ENCODE peak calls at places on chromosomes 2 and 18, in ten cellular contexts. One of them, this sample, is unnamed. For H3K4me1, the result is how much of the 10 kb centered on the place peaks cover.

GRCh38 chr2:72932045-72932444 is 14.7 kb downstream of the EMX1 start:
- DNase-seq in A549: no peak
- DNase-seq in prostate gland: no peak
- DNase-seq in ovary: peak
- DNase-seq in stomach: no peak
- DNase-seq in breast epithelium: no peak
- DNase-seq in K562: no peak
- DNase-seq in transverse colon: no peak
- DNase-seq in adrenal gland: no peak
- DNase-seq in H1: no peak
- DNase-seq in this sample: no peak

GRCh38 chr2:62197609-62198236 is 1.8 kb downstream of the B3GNT2 start:
- DNase-seq in A549: no peak
- DNase-seq in prostate gland: peak
- DNase-seq in ovary: no peak
- DNase-seq in stomach: peak
- DNase-seq in breast epithelium: no peak
- DNase-seq in K562: peak
- DNase-seq in transverse colon: peak
- DNase-seq in adrenal gland: peak
- DNase-seq in H1: no peak
- DNase-seq in this sample: peak

GRCh38 chr2:162074579-162074922 is 536 bp upstream of the DPP4 start:
- DNase-seq in A549: no peak
- DNase-seq in prostate gland: no peak
- DNase-seq in ovary: no peak
- DNase-seq in stomach: no peak
- DNase-seq in breast epithelium: no peak
- DNase-seq in K562: no peak
- DNase-seq in transverse colon: no peak
- DNase-seq in adrenal gland: no peak
- DNase-seq in H1: no peak
- DNase-seq in this sample: no peak

GRCh38 chr2:227351639-227352038 is 26.6 kb downstream of the MFF start:
- DNase-seq in A549: no peak
- DNase-seq in prostate gland: no peak
- DNase-seq in ovary: no peak
- DNase-seq in stomach: no peak
- DNase-seq in breast epithelium: no peak
- DNase-seq in K562: no peak
- DNase-seq in transverse colon: no peak
- DNase-seq in adrenal gland: no peak
- DNase-seq in H1: no peak
- DNase-seq in this sample: no peak

GRCh38 chr18:49006641-49007136 is 55.9 kb upstream of the SMAD7 start:
- DNase-seq in A549: no peak
- DNase-seq in prostate gland: peak
- DNase-seq in ovary: no peak
- DNase-seq in stomach: no peak
- DNase-seq in breast epithelium: peak
- DNase-seq in K562: no peak
- DNase-seq in transverse colon: no peak
- DNase-seq in adrenal gland: no peak
- DNase-seq in H1: no peak
- DNase-seq in this sample: no peak

GRCh38 chr2:43455735-43456642 is 139.8 kb downstream of the THADA start:
- DNase-seq in A549: peak
- DNase-seq in prostate gland: no peak
- DNase-seq in ovary: no peak
- DNase-seq in stomach: no peak
- DNase-seq in breast epithelium: no peak
- DNase-seq in K562: no peak
- DNase-seq in transverse colon: no peak
- DNase-seq in adrenal gland: no peak
- DNase-seq in H1: no peak
- DNase-seq in this sample: no peak

GRCh38 chr2:100877555-100877954 is 57.6 kb downstream of the NPAS2 start:
- DNase-seq in A549: no peak
- DNase-seq in prostate gland: no peak
- DNase-seq in ovary: no peak
- DNase-seq in stomach: peak
- DNase-seq in breast epithelium: no peak
- DNase-seq in K562: no peak
- DNase-seq in transverse colon: no peak
- DNase-seq in adrenal gland: no peak
- DNase-seq in H1: no peak
- DNase-seq in this sample: no peak

GRCh38 chr2:141555876-141556470 is 574.8 kb downstream of the LRP1B start:
- DNase-seq in A549: no peak
- DNase-seq in prostate gland: no peak
- DNase-seq in ovary: no peak
- DNase-seq in stomach: no peak
- DNase-seq in breast epithelium: no peak
- DNase-seq in K562: no peak
- DNase-seq in transverse colon: no peak
- DNase-seq in adrenal gland: no peak
- DNase-seq in H1: no peak
- DNase-seq in this sample: no peak

GRCh38 chr18:59039449-59039848 is 100.2 kb upstream of the SEC11C start:
- DNase-seq in A549: no peak
- DNase-seq in prostate gland: no peak
- DNase-seq in ovary: no peak
- DNase-seq in stomach: no peak
- DNase-seq in breast epithelium: no peak
- DNase-seq in K562: no peak
- DNase-seq in transverse colon: no peak
- DNase-seq in adrenal gland: no peak
- DNase-seq in H1: no peak
- DNase-seq in this sample: no peak

GRCh38 chr2:30869988-30870387 is 62.7 kb upstream of the CAPN13 start:
- DNase-seq in A549: no peak
- DNase-seq in prostate gland: no peak
- DNase-seq in ovary: no peak
- DNase-seq in stomach: no peak
- DNase-seq in breast epithelium: no peak
- DNase-seq in K562: no peak
- DNase-seq in transverse colon: no peak
- DNase-seq in adrenal gland: no peak
- DNase-seq in H1: no peak
- DNase-seq in this sample: no peak

GRCh38 chr2:121295911-121296650 is 11.1 kb upstream of the TFCP2L1 start:
- DNase-seq in A549: no peak
- DNase-seq in prostate gland: no peak
- DNase-seq in ovary: no peak
- DNase-seq in stomach: no peak
- DNase-seq in breast epithelium: no peak
- DNase-seq in K562: no peak
- DNase-seq in transverse colon: no peak
- DNase-seq in adrenal gland: no peak
- DNase-seq in H1: no peak
- DNase-seq in this sample: no peak

GRCh38 chr2:64204006-64204632 is 59.9 kb upstream of the PELI1 start:
- DNase-seq in A549: no peak
- DNase-seq in prostate gland: no peak
- DNase-seq in ovary: no peak
- DNase-seq in stomach: no peak
- DNase-seq in breast epithelium: no peak
- DNase-seq in K562: no peak
- DNase-seq in transverse colon: peak
- DNase-seq in adrenal gland: no peak
- DNase-seq in H1: no peak
- DNase-seq in this sample: no peak

GRCh38 chr2:143313861-143314260 is 184.6 kb downstream of the ARHGAP15 start:
- DNase-seq in A549: no peak
- DNase-seq in prostate gland: no peak
- DNase-seq in ovary: no peak
- DNase-seq in stomach: no peak
- DNase-seq in breast epithelium: no peak
- DNase-seq in K562: no peak
- DNase-seq in transverse colon: no peak
- DNase-seq in adrenal gland: no peak
- DNase-seq in H1: no peak
- DNase-seq in this sample: no peak

GRCh38 chr18:26190506-26190905 is 35.7 kb upstream of the TAF4B start:
- DNase-seq in A549: no peak
- DNase-seq in prostate gland: no peak
- DNase-seq in ovary: no peak
- DNase-seq in stomach: no peak
- DNase-seq in breast epithelium: no peak
- DNase-seq in K562: no peak
- DNase-seq in transverse colon: peak
- DNase-seq in adrenal gland: no peak
- DNase-seq in H1: no peak
- DNase-seq in this sample: no peak
- H3K4me3 ChIP-seq in A549: no peak
- H3K4me3 ChIP-seq in prostate gland: no peak
- H3K4me3 ChIP-seq in ovary: no peak
- H3K4me3 ChIP-seq in stomach: no peak
- H3K4me3 ChIP-seq in breast epithelium: no peak
- H3K4me3 ChIP-seq in K562: no peak
- H3K4me3 ChIP-seq in transverse colon: no peak
- H3K4me3 ChIP-seq in adrenal gland: no peak
- H3K4me3 ChIP-seq in H1: no peak
- H3K4me3 ChIP-seq in this sample: no peak

GRCh38 chr2:159088906-159089305 is 120.5 kb downstream of the TANC1 start:
- DNase-seq in A549: no peak
- DNase-seq in prostate gland: no peak
- DNase-seq in ovary: no peak
- DNase-seq in stomach: no peak
- DNase-seq in breast epithelium: no peak
- DNase-seq in K562: no peak
- DNase-seq in transverse colon: no peak
- DNase-seq in adrenal gland: no peak
- DNase-seq in H1: no peak
- DNase-seq in this sample: no peak

GRCh38 chr2:159091381-159091780 is 122.9 kb downstream of the TANC1 start:
- DNase-seq in A549: no peak
- DNase-seq in prostate gland: no peak
- DNase-seq in ovary: no peak
- DNase-seq in stomach: no peak
- DNase-seq in breast epithelium: no peak
- DNase-seq in K562: no peak
- DNase-seq in transverse colon: no peak
- DNase-seq in adrenal gland: no peak
- DNase-seq in H1: no peak
- DNase-seq in this sample: no peak

GRCh38 chr2:159091981-159092380 is 123.5 kb downstream of the TANC1 start:
- DNase-seq in A549: no peak
- DNase-seq in prostate gland: peak
- DNase-seq in ovary: no peak
- DNase-seq in stomach: no peak
- DNase-seq in breast epithelium: no peak
- DNase-seq in K562: no peak
- DNase-seq in transverse colon: peak
- DNase-seq in adrenal gland: no peak
- DNase-seq in H1: no peak
- DNase-seq in this sample: no peak

GRCh38 chr2:159089543-159089942 is 121.1 kb downstream of the TANC1 start:
- DNase-seq in A549: no peak
- DNase-seq in prostate gland: no peak
- DNase-seq in ovary: no peak
- DNase-seq in stomach: no peak
- DNase-seq in breast epithelium: no peak
- DNase-seq in K562: no peak
- DNase-seq in transverse colon: no peak
- DNase-seq in adrenal gland: no peak
- DNase-seq in H1: no peak
- DNase-seq in this sample: no peak

GRCh38 chr2:159090514-159091201 is 122.2 kb downstream of the TANC1 start:
- DNase-seq in A549: no peak
- DNase-seq in prostate gland: peak
- DNase-seq in ovary: no peak
- DNase-seq in stomach: no peak
- DNase-seq in breast epithelium: peak
- DNase-seq in K562: no peak
- DNase-seq in transverse colon: no peak
- DNase-seq in adrenal gland: no peak
- DNase-seq in H1: no peak
- DNase-seq in this sample: no peak
- H3K4me1 ChIP-seq in A549: under half
- H3K4me1 ChIP-seq in prostate gland: under half
- H3K4me1 ChIP-seq in ovary: under half
- H3K4me1 ChIP-seq in stomach: half or more
- H3K4me1 ChIP-seq in breast epithelium: under half
- H3K4me1 ChIP-seq in K562: under half
- H3K4me1 ChIP-seq in transverse colon: half or more
- H3K4me1 ChIP-seq in adrenal gland: half or more
- H3K4me1 ChIP-seq in H1: under half
- H3K4me1 ChIP-seq in this sample: under half

DNA sequence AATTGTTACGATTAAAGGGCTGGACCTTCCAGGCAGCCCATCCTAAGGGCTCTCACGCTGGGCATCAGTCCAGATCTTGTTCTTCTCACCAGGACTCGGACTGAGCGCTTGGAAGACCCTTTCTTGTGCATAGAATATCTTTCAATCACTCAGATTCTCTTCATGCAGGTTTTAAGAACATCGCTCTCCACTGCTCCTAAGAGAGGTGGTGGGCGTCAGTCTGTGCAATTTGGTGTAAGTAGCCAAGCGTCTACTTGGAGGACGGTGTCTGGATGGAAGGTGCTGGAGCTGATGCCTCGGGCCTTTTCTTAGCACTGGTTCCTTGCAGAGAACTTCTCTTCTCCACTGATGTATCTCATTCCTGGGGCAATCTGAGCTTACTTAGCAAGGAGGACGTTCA is 68.7 kb downstream of the ASB1 start:
- DNase-seq in A549: no peak
- DNase-seq in prostate gland: no peak
- DNase-seq in ovary: no peak
- DNase-seq in stomach: peak
- DNase-seq in breast epithelium: no peak
- DNase-seq in K562: no peak
- DNase-seq in transverse colon: no peak
- DNase-seq in adrenal gland: no peak
- DNase-seq in H1: no peak
- DNase-seq in this sample: no peak
- TF ChIP-seq POLR2A in A549: no peak
- TF ChIP-seq POLR2A in prostate gland: no peak
- TF ChIP-seq POLR2A in ovary: no peak
- TF ChIP-seq POLR2A in stomach: no peak
- TF ChIP-seq POLR2A in breast epithelium: no peak
- TF ChIP-seq POLR2A in K562: no peak
- TF ChIP-seq POLR2A in transverse colon: no peak
- TF ChIP-seq POLR2A in adrenal gland: no peak
- TF ChIP-seq POLR2A in H1: no peak
- TF ChIP-seq POLR2A in this sample: no peak

DNA sequence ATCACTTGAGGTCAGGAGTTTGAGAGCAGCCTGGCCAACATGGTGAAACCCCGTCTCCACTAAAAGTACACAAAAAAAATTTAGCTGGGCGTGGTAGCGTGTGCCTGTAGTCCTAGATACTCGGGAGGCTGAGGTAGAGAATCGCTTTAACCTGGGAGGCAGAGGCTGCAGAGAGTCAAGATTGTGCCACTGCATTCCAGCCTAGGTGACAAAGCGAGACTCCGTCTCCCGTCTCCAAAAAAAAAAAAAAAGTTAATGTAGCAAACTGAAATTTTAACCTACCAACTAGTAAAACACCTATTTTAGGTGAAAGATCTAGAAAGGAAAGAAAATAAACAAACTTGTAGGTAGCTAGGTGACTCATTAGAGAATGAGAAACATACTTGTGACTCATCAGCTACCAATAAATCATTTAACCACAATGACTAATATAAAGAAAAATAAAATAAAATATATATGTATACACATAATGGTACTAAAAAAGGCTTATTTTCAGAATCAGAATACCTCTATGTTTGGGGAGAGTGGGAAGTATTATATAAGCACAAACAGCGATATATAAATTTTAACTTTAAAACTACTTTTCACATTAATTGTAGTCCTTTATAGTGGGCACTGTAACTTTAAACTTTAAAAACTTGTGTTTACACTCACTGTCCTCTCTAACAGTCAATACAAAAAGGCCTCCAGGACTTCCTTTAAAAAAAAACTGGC is 36.6 kb downstream of the DARS1 start:
- DNase-seq in A549: peak
- DNase-seq in prostate gland: no peak
- DNase-seq in ovary: no peak
- DNase-seq in stomach: no peak
- DNase-seq in breast epithelium: no peak
- DNase-seq in K562: peak
- DNase-seq in transverse colon: no peak
- DNase-seq in adrenal gland: no peak
- DNase-seq in H1: no peak
- DNase-seq in this sample: no peak
- H3K4me3 ChIP-seq in A549: peak
- H3K4me3 ChIP-seq in prostate gland: no peak
- H3K4me3 ChIP-seq in ovary: no peak
- H3K4me3 ChIP-seq in stomach: no peak
- H3K4me3 ChIP-seq in breast epithelium: no peak
- H3K4me3 ChIP-seq in K562: no peak
- H3K4me3 ChIP-seq in transverse colon: no peak
- H3K4me3 ChIP-seq in adrenal gland: no peak
- H3K4me3 ChIP-seq in H1: no peak
- H3K4me3 ChIP-seq in this sample: no peak

This sample was measured in uterus.